ENCODE peak calls at places on chromosomes 5 and 9, in four cellular contexts. Q is fibroblast of mammary gland, J is B cell, M is neural crest cell. P is an unnamed sample.

GRCh38 chr9:107280543-107280942 is 2.5 kb upstream of the RAD23B start:
- DNase-seq in J (no peak), M (no peak), Q (peak), P (no peak)

GRCh38 chr5:2255915-2256645 is 373.4 kb upstream of the IRX4 start:
- DNase-seq in Q (no peak), J (peak), M (no peak), P (no peak)

GRCh38 chr9:94827584-94828304 is 101.2 kb downstream of the AOPEP start:
- DNase-seq in J (no peak), M (no peak), Q (peak), P (no peak)

GRCh38 chr5:37807015-37807414 is 32.8 kb downstream of the GDNF start:
- DNase-seq in M (no peak), Q (no peak), J (no peak), P (no peak)

GRCh38 chr5:127072861-127073846 is at the start of gene C5orf63:
- DNase-seq in Q (peak), M (no peak), J (peak), P (peak)

GRCh38 chr9:91726406-91727100 is 223.5 kb downstream of the ROR2 start:
- DNase-seq in Q (no peak), M (no peak), J (no peak), P (no peak)

GRCh38 chr9:138105561-138106505 is 228.3 kb downstream of the CACNA1B start:
- DNase-seq in J (peak), M (no peak), Q (no peak), P (peak)

GRCh38 chr5:169037478-169037877 is 263.5 kb downstream of the SLIT3 start:
- DNase-seq in J (no peak), M (no peak), Q (no peak), P (no peak)

GRCh38 chr5:5719292-5719691 is 296.8 kb downstream of the ICE1 start:
- DNase-seq in Q (no peak), J (no peak), M (no peak), P (no peak)

GRCh38 chr5:32542216-32543059 is 42.9 kb upstream of the SUB1 start:
- DNase-seq in M (no peak), Q (peak), J (no peak), P (peak)

GRCh38 chr9:137129089-137129455 is 9.9 kb upstream of the GRIN1 start:
- DNase-seq in J (peak), M (no peak), Q (peak), P (no peak)

GRCh38 chr5:175434800-175435199 is 9.2 kb downstream of the DRD1 start:
- DNase-seq in M (no peak), J (no peak), Q (no peak), P (no peak)

GRCh38 chr9:136854113-136854841 is 2.1 kb downstream of the MAMDC4 start:
- DNase-seq in Q (no peak), J (no peak), M (no peak), P (no peak)

GRCh38 chr9:72271617-72272478 is 93.2 kb downstream of the ZFAND5 start:
- DNase-seq in Q (peak), J (peak), M (peak), P (peak)

GRCh38 chr5:1685076-1685475 is 114.6 kb downstream of the MRPL36 start:
- DNase-seq in J (no peak), M (no peak), Q (peak), P (no peak)

GRCh38 chr5:7642029-7642428 is 208.9 kb downstream of the CFAP90 start:
- DNase-seq in J (no peak), Q (peak), M (no peak), P (no peak)

GRCh38 chr9:136171009-136171800 is 33.7 kb downstream of the LHX3 start:
- DNase-seq in Q (no peak), M (no peak), J (no peak), P (peak)

GRCh38 chr9:134474058-134474370 is 147.8 kb downstream of the RXRA start:
- DNase-seq in Q (peak), M (no peak), J (no peak), P (no peak)

GRCh38 chr9:642014-642413 is 199.5 kb upstream of the DMRT1 start:
- DNase-seq in Q (no peak), J (no peak), M (no peak), P (no peak)

DNA sequence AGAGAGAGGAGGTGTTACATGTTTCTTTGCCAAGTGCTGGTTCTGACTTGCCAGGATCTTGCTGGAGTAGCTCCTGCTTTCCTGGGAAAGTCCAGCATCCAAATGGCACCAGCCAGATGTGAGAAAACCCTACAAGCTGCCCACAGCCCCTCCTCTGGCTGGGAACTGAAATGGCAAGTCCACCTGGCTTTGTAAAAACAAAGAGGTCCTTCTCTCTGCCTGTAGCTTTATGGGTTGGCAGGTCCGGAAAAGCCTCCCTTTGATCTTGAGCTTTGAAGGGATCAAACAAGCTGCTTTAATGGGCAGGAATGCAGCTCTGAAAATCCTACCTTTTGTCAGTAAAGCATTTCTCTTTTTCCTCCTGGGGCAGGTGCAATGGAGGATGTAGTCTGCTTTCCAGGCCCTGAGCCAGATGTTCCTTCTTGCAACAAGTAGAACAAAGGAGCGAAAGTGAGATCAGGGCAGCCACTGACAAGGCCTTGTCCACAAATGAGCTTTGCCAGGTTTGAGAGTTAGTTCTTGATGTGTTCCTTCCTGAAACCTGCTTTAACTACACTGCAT is 456.7 kb downstream of the ZNF608 start:
- DNase-seq in M (no peak), J (no peak), Q (no peak), P (no peak)
- TF ChIP-seq CTCF in M (peak), J (no peak), Q (no peak), P (no peak)

GRCh38 chr5:176470539-176470938 is 22.4 kb downstream of the FAF2 start:
- DNase-seq in M (no peak), J (no peak), Q (no peak), P (no peak)

GRCh38 chr5:176474476-176474875 is 26.3 kb downstream of the FAF2 start:
- DNase-seq in J (no peak), M (no peak), Q (peak), P (no peak)

GRCh38 chr5:176473335-176474006 is 25.3 kb downstream of the FAF2 start:
- DNase-seq in M (no peak), Q (no peak), J (no peak), P (no peak)

GRCh38 chr5:176466245-176466871 is 18.2 kb downstream of the FAF2 start:
- DNase-seq in Q (peak), J (no peak), M (no peak), P (no peak)

DNA sequence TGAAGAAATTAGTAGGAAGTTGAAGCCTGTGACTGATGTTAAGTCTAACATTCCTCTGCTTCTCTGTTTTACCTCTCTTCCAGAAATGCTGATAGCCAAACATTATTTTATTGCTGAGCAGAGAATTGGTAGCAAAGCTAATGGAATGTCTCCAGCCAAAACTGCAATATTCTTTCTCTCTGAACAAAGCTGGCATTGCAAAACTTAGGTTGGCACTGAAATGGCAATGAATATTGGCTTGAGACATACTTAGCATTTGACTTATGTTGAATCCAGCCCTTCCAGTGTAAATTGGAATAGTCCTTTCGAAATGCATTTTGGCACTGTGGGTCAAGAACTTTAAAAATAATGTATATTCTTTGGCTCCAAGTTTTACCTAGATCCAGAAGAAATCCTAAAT is 21.1 kb downstream of the FAF2 start:
- DNase-seq in Q (no peak), J (no peak), M (no peak), P (no peak)
- TF ChIP-seq CTCF in Q (no peak), J (no peak), M (no peak), P (no peak)

DNA sequence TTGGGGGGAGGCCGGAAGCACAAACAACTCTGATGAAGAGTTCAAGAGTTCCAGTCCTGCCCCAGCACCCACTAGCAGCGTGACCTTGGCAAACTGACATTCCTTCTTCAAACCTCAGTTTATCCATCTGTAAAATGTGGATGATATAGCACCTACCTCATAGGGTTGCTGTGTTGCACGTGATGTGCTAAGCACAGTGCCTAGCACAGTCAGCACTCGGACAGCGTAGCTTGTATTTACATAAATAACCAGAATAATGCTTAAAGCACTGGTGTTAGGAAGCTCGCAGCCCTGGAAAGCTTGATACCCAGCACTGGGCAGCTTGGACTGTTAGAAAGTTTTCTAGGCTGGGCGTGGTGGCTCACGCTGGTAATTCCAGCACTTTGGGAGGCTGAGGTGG is 5.1 kb downstream of the PKN3 start:
- DNase-seq in M (no peak), Q (no peak), J (no peak), P (no peak)
- TF ChIP-seq CTCF in M (no peak), Q (no peak), J (no peak), P (no peak)

DNA sequence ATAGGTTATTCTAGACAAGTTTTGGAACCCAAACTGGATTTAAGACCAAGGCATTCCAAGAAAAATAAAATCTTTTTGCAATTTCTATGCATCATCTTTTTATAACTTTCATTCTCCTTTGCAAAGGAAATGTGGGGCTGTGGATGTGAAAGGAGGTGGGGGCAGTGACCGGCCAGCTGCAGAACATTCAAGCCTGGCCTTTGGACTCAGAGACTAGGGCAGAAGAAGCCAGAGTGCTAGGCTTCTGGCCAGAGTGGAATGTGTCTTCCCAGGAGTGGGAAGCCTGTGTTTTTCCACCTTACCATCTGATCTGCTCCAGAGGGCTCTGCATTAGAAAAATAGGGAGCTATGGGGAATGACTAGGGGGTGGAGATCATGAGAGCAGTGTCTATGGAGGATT is 148.5 kb downstream of the C9orf152 start:
- DNase-seq in J (no peak), Q (no peak), M (no peak), P (no peak)
- TF ChIP-seq CTCF in J (no peak), Q (no peak), M (no peak), P (no peak)

GRCh38 chr5:36744678-36745659 is 131.6 kb upstream of the NIPBL start:
- DNase-seq in M (peak), Q (peak), J (peak), P (peak)
- TF ChIP-seq CTCF in M (peak), Q (peak), J (peak), P (peak)

DNA sequence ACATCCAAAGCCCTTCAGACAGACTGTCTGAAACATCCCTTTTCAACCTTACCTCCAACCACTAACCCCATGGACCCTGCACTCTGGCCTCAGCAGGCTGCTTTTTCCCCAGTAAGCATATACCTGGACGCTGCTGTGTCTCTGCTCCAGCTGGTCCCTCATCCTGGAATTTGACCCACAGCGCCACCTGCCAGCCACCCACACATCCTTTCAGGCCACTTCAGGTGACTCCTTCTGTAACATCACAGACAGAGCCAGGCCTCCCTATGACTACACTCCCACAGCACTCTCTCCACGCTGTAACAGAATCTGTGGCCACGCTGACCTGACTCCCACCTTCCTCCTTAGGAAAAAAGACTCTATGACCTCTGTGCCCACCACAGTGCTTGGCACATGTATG is 3.4 kb downstream of the MGAT1 start:
- DNase-seq in Q (no peak), J (no peak), M (no peak), P (no peak)
- TF ChIP-seq CTCF in Q (no peak), J (no peak), M (no peak), P (no peak)